ENCODE peak calls at places on chromosomes 16 and 17, in five cellular contexts. K is IMR-90, X is ovary, G is heart left ventricle, M is HCT116. W is an unnamed sample.

GRCh38 chr17:54982399-54982798 is 13.8 kb downstream of the STXBP4 start:
- DNase-seq in K (peak; percentile 66), X (peak; percentile 50), G (no peak), M (no peak), W (no peak)

GRCh38 chr17:19426631-19427030 is 15.6 kb downstream of the RNF112 start:
- DNase-seq in K (no peak), X (no peak), G (no peak), M (no peak), W (no peak)

GRCh38 chr16:13680021-13680672 is 239.8 kb upstream of the ERCC4 start:
- DNase-seq in K (no peak), X (no peak), G (no peak), M (no peak), W (no peak)

GRCh38 chr17:78105101-78105500 is 23.5 kb downstream of the TMC6 start:
- DNase-seq in K (no peak), X (no peak), G (peak; percentile 27), M (no peak), W (no peak)

GRCh38 chr16:57949595-57950238 is 21.2 kb downstream of the CNGB1 start:
- DNase-seq in K (no peak), X (no peak), G (no peak), M (no peak), W (no peak)

GRCh38 chr17:50396261-50397110 is 837 bp downstream of the LRRC59 start:
- DNase-seq in K (peak; percentile 56), X (peak; percentile 50), G (peak; percentile 43), M (no peak), W (peak; percentile 45)

GRCh38 chr17:2122641-2123302 is 67.9 kb downstream of the HIC1 start:
- DNase-seq in K (peak; percentile 87), X (peak; percentile 59), G (peak; percentile 80), M (no peak), W (peak; percentile 32)

GRCh38 chr17:57597531-57598453 is 147.3 kb downstream of the CCDC182 start:
- DNase-seq in K (peak; percentile 82), X (peak; percentile 70), G (peak; percentile 77), M (peak; percentile 65), W (peak; percentile 74)

GRCh38 chr17:59840329-59840907 is 52.3 kb downstream of the TUBD1 start:
- DNase-seq in K (no peak), X (no peak), G (no peak), M (no peak), W (peak; percentile 37)

GRCh38 chr17:76696763-76697701 is 13.7 kb downstream of the MXRA7 start:
- DNase-seq in K (no peak), X (no peak), G (peak; percentile 86), M (no peak), W (no peak)

GRCh38 chr16:54628796-54629625 is 301.7 kb upstream of the IRX5 start:
- DNase-seq in K (no peak), X (no peak), G (no peak), M (no peak), W (no peak)

GRCh38 chr16:57283214-57283955 is 1.1 kb downstream of the PLLP start:
- DNase-seq in K (no peak), X (no peak), G (no peak), M (no peak), W (peak; percentile 56)

GRCh38 chr17:55549140-55549539 is 37.9 kb upstream of the SMIM36 start:
- DNase-seq in K (no peak), X (no peak), G (no peak), M (peak; percentile 40), W (no peak)

GRCh38 chr17:72539981-72540897 is 419.4 kb downstream of the SOX9 start:
- DNase-seq in K (peak; percentile 61), X (peak; percentile 85), G (peak; percentile 61), M (peak; percentile 45), W (peak; percentile 83)

GRCh38 chr17:72542317-72542716 is 421.5 kb downstream of the SOX9 start:
- DNase-seq in K (no peak), X (no peak), G (no peak), M (no peak), W (no peak)

GRCh38 chr17:72545756-72546155 is 424.9 kb downstream of the SOX9 start:
- DNase-seq in K (no peak), X (no peak), G (no peak), M (no peak), W (no peak)
- TF ChIP-seq POLR2A in K (no peak), X (no peak), G (no peak), M (no peak), W (no peak)

DNA sequence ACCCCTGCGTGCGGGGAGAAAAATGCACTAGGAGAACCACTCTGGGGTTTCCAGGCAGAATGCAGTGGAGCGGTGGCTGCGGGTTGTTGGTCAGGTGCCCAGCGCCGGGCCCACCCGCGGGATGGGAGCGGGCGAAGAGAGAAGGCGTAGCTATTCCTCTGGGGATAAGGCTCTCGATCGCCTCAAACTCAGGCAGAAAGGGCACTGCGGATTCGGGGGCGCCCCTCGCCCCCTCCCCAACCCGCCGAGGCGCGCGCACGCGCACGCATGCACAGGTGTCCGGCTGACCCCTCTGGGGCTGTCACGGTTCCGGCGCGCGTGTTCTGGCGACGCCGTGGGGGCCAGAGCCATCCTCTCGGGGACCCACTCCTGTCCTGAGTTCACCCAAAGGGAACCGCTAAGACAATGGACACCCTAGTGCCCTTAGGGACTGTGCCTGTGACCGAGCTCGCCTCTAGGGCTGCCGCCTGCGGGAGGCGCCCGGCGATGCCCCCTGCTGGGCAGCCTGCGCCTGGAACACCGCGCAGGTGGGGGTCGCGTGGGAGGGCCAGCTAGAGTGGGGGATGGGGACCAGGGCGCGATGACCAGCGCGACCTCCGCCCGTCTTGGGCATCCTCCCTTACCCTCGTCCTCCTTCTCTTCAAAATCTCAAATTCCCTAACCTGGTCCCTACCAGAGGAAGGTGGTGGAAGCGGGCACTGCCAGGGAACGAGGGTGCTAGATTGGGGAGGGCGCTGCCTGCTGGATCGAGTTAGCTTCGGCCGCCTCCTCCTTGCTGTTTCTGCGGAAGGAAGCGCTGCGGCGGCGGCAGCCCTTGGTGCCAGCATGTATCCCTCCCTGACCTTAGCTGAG is 14.4 kb upstream of the CBX8 start:
- DNase-seq in K (no peak), X (peak; percentile 37), G (no peak), M (peak; percentile 50), W (no peak)
- H3K27me3 ChIP-seq in K (peaks cover 90% of the 10 kb centered on the region), X (peaks cover 37% of the 10 kb centered on the region), G (peaks cover 73% of the 10 kb centered on the region), M (peaks cover 6% of the 10 kb centered on the region), W (peaks cover 69% of the 10 kb centered on the region)

GRCh38 chr16:84827897-84828296 is 8.1 kb downstream of the CRISPLD2 start:
- DNase-seq in K (no peak), X (no peak), G (no peak), M (no peak), W (no peak)
- H3K27ac ChIP-seq in K (peak overlapping the region; percentile 13), X (peak overlapping the region; percentile 67), G (no peak overlapping the region), M (no peak overlapping the region), W (no peak overlapping the region)

GRCh38 chr16:66751135-66751991 is at the start of gene DYNC1LI2:
- DNase-seq in K (peak; percentile 58), X (peak; percentile 87), G (peak; percentile 86), M (peak; percentile 34), W (peak; percentile 80)
- TF ChIP-seq POLR2A in K (no peak), X (no peak), G (no peak), M (peak; percentile 17), W (peak; percentile 66)

GRCh38 chr17:47846741-47847340 is 4.1 kb downstream of the SP6 start:
- DNase-seq in K (no peak), X (no peak), G (no peak), M (no peak), W (no peak)

GRCh38 chr17:47844814-47845453 is 3.9 kb upstream of the SCRN2 start:
- DNase-seq in K (peak; percentile 18), X (no peak), G (no peak), M (no peak), W (no peak)

GRCh38 chr17:47843391-47843730 is 2.3 kb upstream of the SCRN2 start:
- DNase-seq in K (no peak), X (no peak), G (no peak), M (no peak), W (no peak)

GRCh38 chr17:47841488-47842308 is 625 bp upstream of the SCRN2 start:
- DNase-seq in K (no peak), X (no peak), G (no peak), M (no peak), W (no peak)

GRCh38 chr17:47844230-47844629 is 3.2 kb upstream of the SCRN2 start:
- DNase-seq in K (peak; percentile 58), X (no peak), G (no peak), M (no peak), W (no peak)
- H3K27me3 ChIP-seq in K (peaks cover 43% of the 10 kb centered on the region), X (no peaks in the 10 kb centered on the region), G (peaks cover 34% of the 10 kb centered on the region), M (no peaks in the 10 kb centered on the region), W (peaks cover 22% of the 10 kb centered on the region)

DNA sequence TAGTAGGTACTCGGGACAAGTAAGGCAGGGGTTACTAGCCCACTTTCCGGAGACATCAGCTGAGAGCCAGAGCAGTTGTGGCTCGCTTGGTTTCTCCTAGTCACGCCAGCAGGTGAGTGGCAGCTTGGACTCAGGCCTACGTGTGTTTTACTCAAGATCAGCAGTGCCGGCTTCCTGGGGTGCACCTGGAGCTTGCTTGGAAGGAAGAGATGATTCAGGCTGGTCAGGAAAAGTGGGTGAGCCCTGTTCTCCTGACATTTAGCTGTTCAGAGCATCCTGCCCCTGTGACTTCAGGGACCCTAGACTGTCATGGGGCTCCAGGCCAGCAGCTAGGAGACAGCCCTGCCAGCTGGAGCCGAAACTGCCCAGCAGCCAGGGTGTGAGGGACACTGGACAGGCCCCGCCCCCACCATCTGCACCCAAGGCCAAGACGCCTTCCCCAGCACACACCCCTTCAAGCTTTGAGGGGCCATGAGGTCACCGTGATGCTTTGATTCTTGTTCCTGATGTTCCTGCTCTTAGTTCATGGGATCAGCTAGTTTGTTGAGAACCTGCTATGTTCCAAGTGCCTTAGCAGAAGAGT is 238.0 kb upstream of the CIBAR2 start:
- DNase-seq in K (no peak), X (no peak), G (no peak), M (no peak), W (no peak)
- H3K27ac ChIP-seq in K (no peak overlapping the region), X (no peak overlapping the region), G (no peak overlapping the region), M (peak overlapping the region; percentile 41), W (peak overlapping the region; percentile 81)

GRCh38 chr16:30472328-30472942 is at the start of gene ITGAL:
- DNase-seq in K (no peak), X (no peak), G (peak; percentile 52), M (no peak), W (peak; percentile 9)

GRCh38 chr16:30470632-30471007 is 1.9 kb upstream of the ITGAL start:
- DNase-seq in K (no peak), X (no peak), G (no peak), M (no peak), W (no peak)

GRCh38 chr16:30474062-30474452 is 1.5 kb downstream of the ITGAL start:
- DNase-seq in K (no peak), X (no peak), G (no peak), M (no peak), W (no peak)

GRCh38 chr16:30474684-30475083 is 2.1 kb downstream of the ITGAL start:
- DNase-seq in K (no peak), X (no peak), G (no peak), M (no peak), W (no peak)

GRCh38 chr16:30473231-30474061 is 904 bp downstream of the ITGAL start:
- DNase-seq in K (no peak), X (no peak), G (no peak), M (no peak), W (no peak)
- TF ChIP-seq POLR2A in K (no peak), X (no peak), G (no peak), M (no peak), W (no peak)

GRCh38 chr16:85984211-85984880 is 85.4 kb downstream of the IRF8 start:
- DNase-seq in K (no peak), X (no peak), G (no peak), M (no peak), W (no peak)
- H3K27me3 ChIP-seq in K (peaks cover 84% of the 10 kb centered on the region), X (no peaks in the 10 kb centered on the region), G (peaks cover 12% of the 10 kb centered on the region), M (peaks cover 63% of the 10 kb centered on the region), W (no peaks in the 10 kb centered on the region)